ENCODE peak calls at places on chromosomes 11 and 22, in eight cellular contexts. X is CD4-positive, alpha-beta memory T cell; E is fibroblast of lung; D is left ventricle myocardium inferior; T is uterus; B is colonic mucosa; L is psoas muscle; A is spleen. S is an unnamed sample. For H3K9me3, the result is how much of the 10 kb centered on the place peaks cover.

GRCh38 chr11:35677904-35678303 is 15.3 kb downstream of the TRIM44 start:
- DNase-seq in X (no peak), E (peak), A (no peak), L (no peak), B (no peak), T (no peak), D (no peak), S (no peak)

GRCh38 chr11:849951-850776 is 7.5 kb downstream of the TSPAN4 start:
- DNase-seq in A (no peak), T (no peak), X (no peak), B (no peak), L (no peak), D (no peak), E (no peak), S (no peak)

GRCh38 chr22:38068641-38069371 is 11.6 kb downstream of the PICK1 start:
- DNase-seq in X (no peak), D (no peak), L (peak), B (no peak), E (no peak), A (no peak), T (no peak), S (no peak)

GRCh38 chr22:38144025-38144405 is 33.5 kb upstream of the BAIAP2L2 start:
- DNase-seq in A (no peak), T (no peak), L (no peak), E (no peak), B (no peak), D (no peak), X (no peak), S (no peak)

GRCh38 chr11:57786436-57786835 is 24.8 kb downstream of the CTNND1 start:
- DNase-seq in T (no peak), E (peak), D (no peak), X (no peak), B (no peak), L (no peak), A (no peak), S (no peak)

GRCh38 chr22:50102946-50103345 is 13.1 kb downstream of the MOV10L1 start:
- DNase-seq in T (no peak), A (no peak), L (no peak), D (no peak), X (no peak), B (no peak), E (no peak), S (no peak)

GRCh38 chr22:50001388-50002231 is 11.0 kb downstream of the IL17REL start:
- DNase-seq in A (no peak), E (no peak), T (no peak), D (no peak), X (no peak), B (no peak), L (no peak), S (no peak)

GRCh38 chr11:18730020-18730419 is 4.0 kb upstream of the IGSF22 start:
- DNase-seq in B (no peak), L (no peak), D (no peak), X (no peak), E (no peak), A (no peak), T (no peak), S (no peak)

GRCh38 chr11:106156290-106156937 is 79.0 kb downstream of the AASDHPPT start:
- DNase-seq in X (no peak), E (peak), B (peak), T (peak), L (no peak), D (no peak), A (no peak), S (no peak)

GRCh38 chr11:73257342-73258103 is 14.6 kb upstream of the P2RY6 start:
- DNase-seq in B (no peak), L (peak), X (no peak), E (peak), A (no peak), T (peak), D (no peak), S (no peak)

GRCh38 chr11:125941606-125942275 is 4.1 kb upstream of the VSIG10L2 start:
- DNase-seq in L (peak), E (peak), A (no peak), T (no peak), B (peak), X (peak), D (peak), S (peak)

GRCh38 chr11:75536786-75537629 is 11.3 kb upstream of the GDPD5 start:
- DNase-seq in E (peak), D (no peak), X (peak), L (no peak), T (no peak), A (no peak), B (no peak), S (no peak)

GRCh38 chr11:134276396-134277175 is 407 bp downstream of the GLB1L3 start:
- DNase-seq in B (no peak), X (no peak), T (no peak), D (no peak), A (no peak), E (no peak), L (no peak), S (no peak)

GRCh38 chr11:57001674-57002401 is 13.1 kb downstream of the OR5AK2 start:
- DNase-seq in A (no peak), L (no peak), E (no peak), T (no peak), B (no peak), X (no peak), D (no peak), S (no peak)

GRCh38 chr11:96760815-96761214 is 371.0 kb downstream of the JRKL start:
- DNase-seq in T (no peak), E (no peak), D (no peak), B (no peak), X (no peak), L (no peak), A (no peak), S (no peak)

GRCh38 chr11:34647131-34647530 is 26.2 kb downstream of the EHF start:
- DNase-seq in L (no peak), X (no peak), A (no peak), B (no peak), D (no peak), E (peak), T (no peak), S (no peak)

GRCh38 chr11:121780971-121781370 is 328.2 kb upstream of the SORL1-AS1 start:
- DNase-seq in T (no peak), E (no peak), L (no peak), A (no peak), D (no peak), X (no peak), B (no peak), S (no peak)

GRCh38 chr11:134504146-134504905 is 92.3 kb upstream of the B3GAT1 start:
- DNase-seq in T (no peak), D (no peak), L (no peak), A (peak), X (no peak), E (no peak), B (no peak), S (no peak)

GRCh38 chr11:20035701-20036601 is 124.3 kb downstream of the DBX1 start:
- DNase-seq in X (no peak), L (no peak), D (no peak), B (no peak), A (no peak), E (peak), T (peak), S (no peak)

GRCh38 chr11:122976396-122976733 is 5.3 kb downstream of the BSX start:
- DNase-seq in X (no peak), T (no peak), L (no peak), B (no peak), D (no peak), E (no peak), A (no peak), S (no peak)

GRCh38 chr22:45207981-45208664 is 32.6 kb downstream of the KIAA0930 start:
- DNase-seq in E (peak), X (no peak), A (peak), L (no peak), T (no peak), B (no peak), D (no peak), S (no peak)

GRCh38 chr11:69463181-69463891 is 18.1 kb upstream of the LINC01488 start:
- DNase-seq in E (peak), A (peak), X (no peak), D (peak), B (no peak), T (no peak), L (peak), S (no peak)

GRCh38 chr11:61384271-61385242 is 7.8 kb upstream of the TMEM216 start:
- DNase-seq in L (no peak), E (no peak), B (no peak), D (no peak), T (no peak), A (no peak), X (no peak), S (no peak)

GRCh38 chr22:37431366-37431765 is 4.1 kb upstream of the ELFN2 start:
- DNase-seq in D (no peak), E (peak), X (no peak), T (no peak), B (no peak), A (no peak), L (no peak), S (no peak)

GRCh38 chr11:73551697-73552096 is 46.2 kb downstream of the FAM168A start:
- DNase-seq in X (no peak), A (no peak), B (no peak), T (no peak), L (no peak), E (no peak), D (no peak), S (no peak)

GRCh38 chr11:131661137-131661536 is 290.7 kb downstream of the NTM start:
- DNase-seq in A (no peak), L (no peak), X (no peak), E (peak), T (no peak), B (no peak), D (no peak), S (no peak)

GRCh38 chr22:46239261-46240048 is 10.6 kb downstream of the CDPF1 start:
- DNase-seq in L (no peak), A (peak), B (no peak), X (peak), D (no peak), T (no peak), E (no peak), S (no peak)

GRCh38 chr11:6566704-6567370 is 36.6 kb downstream of the RRP8 start:
- DNase-seq in X (no peak), D (no peak), B (no peak), E (no peak), T (no peak), A (peak), L (peak), S (no peak)
- H3K27ac ChIP-seq in X (no peak), D (peak), B (no peak), E (no peak), T (no peak), A (no peak), L (peak), S (no peak)

GRCh38 chr11:70761906-70762196 is 363.5 kb downstream of the CTTN start:
- DNase-seq in T (no peak), A (no peak), D (no peak), L (no peak), X (no peak), E (no peak), B (no peak), S (no peak)

GRCh38 chr11:70762810-70763209 is 364.5 kb downstream of the CTTN start:
- DNase-seq in E (no peak), B (no peak), X (no peak), L (no peak), T (no peak), A (peak), D (no peak), S (no peak)

GRCh38 chr11:70763606-70764005 is 365.3 kb downstream of the CTTN start:
- DNase-seq in B (no peak), E (peak), L (no peak), D (no peak), X (no peak), T (no peak), A (no peak), S (no peak)

GRCh38 chr11:70766901-70767300 is 368.6 kb downstream of the CTTN start:
- DNase-seq in A (peak), B (no peak), L (no peak), X (no peak), D (no peak), T (no peak), E (no peak), S (no peak)

DNA sequence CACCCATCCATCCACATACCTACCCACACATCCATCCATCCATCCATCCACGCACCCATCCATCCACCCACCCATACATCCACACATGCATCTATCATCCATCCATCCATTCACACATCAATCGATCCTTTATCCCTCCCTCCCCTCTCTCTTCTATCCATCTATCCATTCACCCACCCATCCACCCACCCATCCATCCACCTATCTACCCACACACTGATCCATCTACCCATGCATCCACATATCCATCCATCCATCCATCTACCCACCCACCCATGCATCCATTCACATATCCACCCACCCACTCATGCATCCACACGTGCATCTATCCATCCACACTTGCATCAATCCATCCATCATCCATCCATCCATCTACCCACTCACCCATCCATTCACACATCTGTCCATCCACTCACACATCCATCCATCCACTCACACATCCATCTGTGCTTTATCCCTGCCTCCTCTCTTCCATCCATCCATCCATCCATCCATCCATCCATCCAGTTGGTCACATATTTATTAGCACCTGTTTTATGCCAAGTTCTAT is 366.1 kb downstream of the CTTN start:
- DNase-seq in T (no peak), L (no peak), B (no peak), X (no peak), D (no peak), A (peak), E (no peak), S (no peak)
- H3K4me3 ChIP-seq in T (no peak), L (no peak), B (no peak), X (no peak), D (no peak), A (no peak), E (no peak), S (no peak)

GRCh38 chr11:114258696-114259095 is 37.5 kb upstream of the NNMT start:
- DNase-seq in T (no peak), X (no peak), L (no peak), B (no peak), D (no peak), A (no peak), E (no peak), S (no peak)

GRCh38 chr11:114260483-114260882 is 35.7 kb upstream of the NNMT start:
- DNase-seq in B (no peak), L (no peak), A (no peak), X (no peak), T (no peak), D (no peak), E (no peak), S (no peak)

GRCh38 chr11:114260077-114260476 is 36.1 kb upstream of the NNMT start:
- DNase-seq in B (no peak), X (no peak), L (no peak), T (no peak), D (no peak), A (no peak), E (no peak), S (no peak)

GRCh38 chr11:114259124-114259526 is 37.1 kb upstream of the NNMT start:
- DNase-seq in T (peak), D (peak), B (no peak), A (no peak), L (peak), X (no peak), E (no peak), S (no peak)

GRCh38 chr11:114259551-114259983 is 36.6 kb upstream of the NNMT start:
- DNase-seq in X (no peak), A (no peak), D (no peak), B (no peak), T (no peak), L (no peak), E (no peak), S (no peak)
- H3K9me3 ChIP-seq in X (under half), A (under half), D (under half), B (under half), T (under half), L (under half), E (under half), S (under half)

GRCh38 chr22:24104307-24105017 is 76.8 kb upstream of the SUSD2 start:
- DNase-seq in A (peak), X (no peak), B (no peak), T (no peak), D (no peak), L (no peak), E (no peak), S (peak)
- H3K27ac ChIP-seq in A (no peak), X (no peak), B (no peak), T (peak), D (peak), L (no peak), E (no peak), S (no peak)

GRCh38 chr11:129738242-129738641 is 77.4 kb upstream of the TMEM45B start:
- DNase-seq in L (no peak), D (no peak), X (no peak), E (no peak), T (no peak), B (no peak), A (no peak), S (no peak)
- H3K4me3 ChIP-seq in L (no peak), D (no peak), X (no peak), E (no peak), T (no peak), B (no peak), A (no peak), S (no peak)

DNA sequence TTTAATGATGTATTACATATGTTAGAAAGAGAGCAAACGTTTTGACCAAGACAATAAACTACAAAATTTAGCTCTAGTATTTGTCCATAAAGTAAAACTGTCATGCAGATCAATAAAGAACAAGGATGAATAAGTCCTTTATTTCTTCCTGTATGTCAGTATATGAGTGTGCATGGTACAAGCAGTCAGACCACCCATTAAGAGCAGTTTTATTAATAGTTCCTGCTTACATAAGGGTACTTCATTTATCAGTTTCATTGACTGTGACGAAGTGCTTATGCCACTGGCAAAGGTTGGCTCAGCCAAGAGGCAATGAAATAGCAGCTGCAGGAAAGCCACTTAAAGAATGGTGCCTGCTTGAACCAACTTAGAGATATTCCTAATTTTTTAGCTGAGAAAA is 913.0 kb upstream of the CNTN5 start:
- DNase-seq in L (no peak), E (no peak), X (no peak), T (no peak), D (peak), A (no peak), B (no peak), S (no peak)
- H3K9me3 ChIP-seq in L (under half), E (under half), X (under half), T (under half), D (under half), A (under half), B (under half), S (under half)

DNA sequence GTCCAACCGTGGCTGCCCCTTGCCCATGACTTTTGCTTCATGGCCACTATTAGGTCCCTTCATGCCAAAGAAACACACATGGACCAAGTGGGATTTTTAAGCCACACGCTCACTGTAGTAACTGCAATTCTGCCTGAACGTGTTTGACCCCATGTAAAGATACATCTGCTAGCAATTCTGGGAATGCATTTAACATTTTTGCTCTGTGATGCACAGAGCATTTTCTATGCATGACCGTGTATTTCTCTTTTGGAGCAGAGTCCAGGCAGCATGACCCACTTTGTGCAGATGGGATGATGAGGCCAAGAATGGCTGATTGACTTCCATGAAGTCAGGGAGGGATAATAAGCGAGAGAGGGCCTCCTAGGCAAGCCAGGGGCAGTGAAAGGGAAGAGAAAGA is 108.5 kb downstream of the TP53I11 start:
- DNase-seq in T (no peak), L (no peak), X (no peak), A (no peak), E (peak), B (no peak), D (no peak), S (no peak)
- H3K27ac ChIP-seq in T (no peak), L (no peak), X (no peak), A (no peak), E (peak), B (no peak), D (no peak), S (no peak)

DNA sequence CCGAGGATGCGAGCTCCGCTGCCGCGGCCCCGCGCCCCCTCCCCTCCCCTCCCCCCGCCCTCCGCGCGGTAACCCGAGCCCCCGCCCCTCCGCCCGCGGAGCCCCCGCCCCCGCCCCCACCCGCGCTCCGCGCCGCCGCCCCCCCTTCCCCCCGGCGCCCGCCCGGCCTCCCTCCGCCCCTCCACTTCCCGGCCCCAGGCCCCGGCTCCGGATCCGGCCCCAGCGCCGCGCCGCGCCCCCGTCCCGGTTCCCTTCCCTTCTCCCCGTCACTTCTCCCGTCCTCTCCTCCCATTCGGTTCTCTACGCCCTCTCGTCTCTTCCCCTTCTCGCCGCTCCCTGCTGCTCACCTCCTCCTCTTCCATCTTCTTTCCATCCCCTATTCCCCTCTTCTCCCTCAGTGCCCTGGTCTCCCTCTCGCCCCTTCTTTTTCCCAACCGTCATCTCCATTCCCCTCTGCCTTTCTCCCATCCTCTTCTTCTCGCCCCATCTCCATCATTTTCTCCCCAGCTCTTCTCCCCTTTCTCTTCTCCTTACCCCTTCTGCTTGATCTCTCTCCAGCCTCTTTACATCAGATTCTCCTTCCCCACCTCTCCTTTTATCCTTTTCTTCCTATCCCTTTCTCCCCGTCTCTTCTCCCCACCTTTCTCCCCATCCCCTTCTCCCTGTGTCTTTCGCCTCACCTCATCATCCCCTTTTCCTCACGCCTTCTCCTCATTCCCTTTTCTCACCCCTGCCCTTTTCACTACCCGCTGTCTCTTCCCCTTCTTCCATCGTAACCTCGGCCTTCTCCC is at the start of gene DCHS1:
- DNase-seq in T (peak), X (no peak), L (peak), A (peak), B (no peak), E (no peak), D (no peak), S (no peak)
- H3K4me3 ChIP-seq in T (peak), X (no peak), L (peak), A (peak), B (peak), E (peak), D (peak), S (peak)